ENCODE peak calls at places on chromosomes 4 and X, in six cellular contexts. One of them, this sample, is unnamed.

GRCh38 chrX:19787305-19787704 is 100.1 kb downstream of the SH3KBP1 start:
- DNase-seq in trophoblast cell: no peak
- DNase-seq in neuronal stem cell: no peak
- DNase-seq in H9: no peak
- DNase-seq in mesenchymal stem cell: no peak
- DNase-seq in H1: no peak
- DNase-seq in this sample: no peak

GRCh38 chrX:115392871-115393270 is 103.4 kb downstream of the LUZP4 start:
- DNase-seq in mesenchymal stem cell: no peak
- DNase-seq in H9: no peak
- DNase-seq in H1: no peak
- DNase-seq in neuronal stem cell: no peak
- DNase-seq in trophoblast cell: no peak
- DNase-seq in this sample: no peak

GRCh38 chr4:49058306-49058705 is 72.2 kb downstream of the CWH43 start:
- DNase-seq in mesenchymal stem cell: no peak
- DNase-seq in trophoblast cell: no peak
- DNase-seq in H1: no peak
- DNase-seq in H9: no peak
- DNase-seq in neuronal stem cell: no peak
- DNase-seq in this sample: no peak

GRCh38 chr4:103757631-103758030 is 37.8 kb upstream of the TACR3 start:
- DNase-seq in mesenchymal stem cell: no peak
- DNase-seq in H1: no peak
- DNase-seq in neuronal stem cell: no peak
- DNase-seq in H9: no peak
- DNase-seq in trophoblast cell: no peak
- DNase-seq in this sample: no peak

GRCh38 chrX:140815868-140816267 is 106.3 kb downstream of the LINC00632 start:
- DNase-seq in H9: no peak
- DNase-seq in mesenchymal stem cell: no peak
- DNase-seq in neuronal stem cell: no peak
- DNase-seq in H1: no peak
- DNase-seq in trophoblast cell: no peak
- DNase-seq in this sample: peak; percentile 10

GRCh38 chr4:139808381-139809206 is 143.0 kb downstream of the MGST2 start:
- DNase-seq in H1: no peak
- DNase-seq in neuronal stem cell: peak; percentile 61
- DNase-seq in H9: no peak
- DNase-seq in mesenchymal stem cell: peak; percentile 37
- DNase-seq in trophoblast cell: no peak
- DNase-seq in this sample: peak; percentile 17

GRCh38 chr4:110869862-110870577 is 247.1 kb upstream of the PITX2 start:
- DNase-seq in neuronal stem cell: no peak
- DNase-seq in trophoblast cell: no peak
- DNase-seq in H9: no peak
- DNase-seq in H1: no peak
- DNase-seq in mesenchymal stem cell: no peak
- DNase-seq in this sample: peak; percentile 25

GRCh38 chr4:31741321-31741720 is 1021.2 kb downstream of the PCDH7 start:
- DNase-seq in H1: no peak
- DNase-seq in mesenchymal stem cell: peak; percentile 24
- DNase-seq in neuronal stem cell: no peak
- DNase-seq in H9: no peak
- DNase-seq in trophoblast cell: no peak
- DNase-seq in this sample: no peak

GRCh38 chrX:37745354-37745753 is 34.5 kb upstream of the CYBB start:
- DNase-seq in H1: peak; percentile 58
- DNase-seq in mesenchymal stem cell: peak; percentile 55
- DNase-seq in H9: peak; percentile 57
- DNase-seq in neuronal stem cell: peak; percentile 23
- DNase-seq in trophoblast cell: peak; percentile 54
- DNase-seq in this sample: peak; percentile 61

GRCh38 chr4:38129452-38129830 is 169.2 kb downstream of the PTTG2 start:
- DNase-seq in mesenchymal stem cell: peak; percentile 63
- DNase-seq in H1: no peak
- DNase-seq in trophoblast cell: no peak
- DNase-seq in H9: no peak
- DNase-seq in neuronal stem cell: no peak
- DNase-seq in this sample: no peak

GRCh38 chr4:13312264-13312663 is 171.9 kb downstream of the RAB28 start:
- DNase-seq in trophoblast cell: no peak
- DNase-seq in H1: no peak
- DNase-seq in neuronal stem cell: no peak
- DNase-seq in mesenchymal stem cell: no peak
- DNase-seq in H9: no peak
- DNase-seq in this sample: no peak

GRCh38 chrX:49308604-49309269 is 5.3 kb downstream of the GAGE10 start:
- DNase-seq in trophoblast cell: no peak
- DNase-seq in H9: no peak
- DNase-seq in H1: no peak
- DNase-seq in mesenchymal stem cell: peak; percentile 14
- DNase-seq in neuronal stem cell: no peak
- DNase-seq in this sample: no peak

GRCh38 chr4:1763550-1764080 is 29.5 kb upstream of the FGFR3 start:
- DNase-seq in mesenchymal stem cell: peak; percentile 55
- DNase-seq in H9: no peak
- DNase-seq in trophoblast cell: no peak
- DNase-seq in H1: no peak
- DNase-seq in neuronal stem cell: no peak
- DNase-seq in this sample: peak; percentile 22

GRCh38 chr4:137994858-137995257 is 247.3 kb downstream of the SLC7A11 start:
- DNase-seq in mesenchymal stem cell: peak; percentile 6
- DNase-seq in H9: no peak
- DNase-seq in H1: no peak
- DNase-seq in neuronal stem cell: no peak
- DNase-seq in trophoblast cell: no peak
- DNase-seq in this sample: peak; percentile 55

GRCh38 chrX:16172391-16172790 is 5.1 kb downstream of the MAGEB17 start:
- DNase-seq in mesenchymal stem cell: no peak
- DNase-seq in trophoblast cell: no peak
- DNase-seq in H9: peak; percentile 51
- DNase-seq in H1: no peak
- DNase-seq in neuronal stem cell: no peak
- DNase-seq in this sample: no peak

GRCh38 chr4:153206534-153206933 is 2.3 kb downstream of the TRIM2 start:
- DNase-seq in mesenchymal stem cell: no peak
- DNase-seq in trophoblast cell: no peak
- DNase-seq in neuronal stem cell: peak; percentile 49
- DNase-seq in H9: peak; percentile 80
- DNase-seq in H1: peak; percentile 73
- DNase-seq in this sample: no peak

GRCh38 chrX:153646620-153647373 is at the start of gene DUSP9:
- DNase-seq in trophoblast cell: peak; percentile 43
- DNase-seq in neuronal stem cell: no peak
- DNase-seq in H1: no peak
- DNase-seq in H9: peak; percentile 80
- DNase-seq in mesenchymal stem cell: peak; percentile 12
- DNase-seq in this sample: no peak

GRCh38 chr4:177480796-177481195 is 38.6 kb upstream of the AGA start:
- DNase-seq in trophoblast cell: peak; percentile 26
- DNase-seq in H1: no peak
- DNase-seq in H9: no peak
- DNase-seq in neuronal stem cell: no peak
- DNase-seq in mesenchymal stem cell: peak; percentile 76
- DNase-seq in this sample: peak; percentile 93

GRCh38 chr4:77358315-77358928 is 201.4 kb downstream of the CCNG2 start:
- DNase-seq in neuronal stem cell: peak; percentile 40
- DNase-seq in trophoblast cell: peak; percentile 4
- DNase-seq in H9: peak; percentile 38
- DNase-seq in H1: no peak
- DNase-seq in mesenchymal stem cell: peak; percentile 44
- DNase-seq in this sample: peak; percentile 40

GRCh38 chr4:79831119-79831528 is 241.9 kb downstream of the ANTXR2 start:
- DNase-seq in neuronal stem cell: no peak
- DNase-seq in H9: no peak
- DNase-seq in H1: no peak
- DNase-seq in mesenchymal stem cell: no peak
- DNase-seq in trophoblast cell: no peak
- DNase-seq in this sample: no peak

GRCh38 chr4:187789078-187789477 is 206.5 kb upstream of the ZFP42 start:
- DNase-seq in H1: no peak
- DNase-seq in mesenchymal stem cell: no peak
- DNase-seq in neuronal stem cell: no peak
- DNase-seq in H9: no peak
- DNase-seq in trophoblast cell: no peak
- DNase-seq in this sample: no peak

GRCh38 chrX:346034-346813 is 27.6 kb upstream of the GTPBP6 start:
- DNase-seq in H9: no peak
- DNase-seq in trophoblast cell: no peak
- DNase-seq in mesenchymal stem cell: no peak
- DNase-seq in neuronal stem cell: no peak
- DNase-seq in H1: peak; percentile 52
- DNase-seq in this sample: no peak

GRCh38 chr4:19399001-19399400 is 852.7 kb upstream of the SLIT2 start:
- DNase-seq in trophoblast cell: no peak
- DNase-seq in neuronal stem cell: no peak
- DNase-seq in H1: no peak
- DNase-seq in mesenchymal stem cell: peak; percentile 2
- DNase-seq in H9: no peak
- DNase-seq in this sample: peak; percentile 68

GRCh38 chr4:37983951-37984350 is 23.8 kb downstream of the PTTG2 start:
- DNase-seq in trophoblast cell: no peak
- DNase-seq in H9: no peak
- DNase-seq in neuronal stem cell: no peak
- DNase-seq in H1: no peak
- DNase-seq in mesenchymal stem cell: no peak
- DNase-seq in this sample: peak; percentile 31

GRCh38 chr4:40195182-40196177 is 1.4 kb upstream of the RHOH start:
- DNase-seq in trophoblast cell: no peak
- DNase-seq in mesenchymal stem cell: no peak
- DNase-seq in H1: no peak
- DNase-seq in neuronal stem cell: no peak
- DNase-seq in H9: no peak
- DNase-seq in this sample: no peak
- H3K14ac ChIP-seq in trophoblast cell: no peak overlapping the region
- H3K14ac ChIP-seq in mesenchymal stem cell: no peak overlapping the region
- H3K14ac ChIP-seq in H1: no peak overlapping the region
- H3K14ac ChIP-seq in neuronal stem cell: no peak overlapping the region
- H3K14ac ChIP-seq in H9: no peak overlapping the region
- H3K14ac ChIP-seq in this sample: peak overlapping the region; percentile 78

GRCh38 chr4:182019148-182019652 is 224.0 kb upstream of the TENM3 start:
- DNase-seq in H1: no peak
- DNase-seq in neuronal stem cell: no peak
- DNase-seq in H9: no peak
- DNase-seq in trophoblast cell: no peak
- DNase-seq in mesenchymal stem cell: no peak
- DNase-seq in this sample: no peak

GRCh38 chr4:182018691-182019090 is 224.5 kb upstream of the TENM3 start:
- DNase-seq in H9: no peak
- DNase-seq in neuronal stem cell: no peak
- DNase-seq in trophoblast cell: no peak
- DNase-seq in H1: no peak
- DNase-seq in mesenchymal stem cell: no peak
- DNase-seq in this sample: no peak

GRCh38 chr4:182022899-182023298 is 220.3 kb upstream of the TENM3 start:
- DNase-seq in trophoblast cell: no peak
- DNase-seq in neuronal stem cell: no peak
- DNase-seq in mesenchymal stem cell: no peak
- DNase-seq in H1: no peak
- DNase-seq in H9: no peak
- DNase-seq in this sample: peak; percentile 2

DNA sequence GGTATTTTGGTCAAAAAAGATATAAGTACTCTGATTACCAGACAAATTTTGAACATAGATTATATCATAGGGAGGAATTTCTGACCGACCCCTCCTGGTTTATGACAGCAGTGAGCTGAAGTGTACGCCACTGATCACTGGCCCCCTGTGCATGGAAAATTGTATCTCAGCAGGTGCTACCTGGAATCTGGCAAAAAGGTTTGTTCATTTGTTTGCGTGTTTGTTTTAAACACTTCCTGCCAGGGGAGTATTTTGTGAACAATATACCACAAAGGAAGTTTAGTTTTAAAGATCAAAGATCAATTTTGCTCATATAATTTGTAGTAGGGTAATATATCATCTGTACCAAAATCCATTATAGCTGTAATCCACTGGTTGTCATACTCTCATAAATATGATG is 219.7 kb upstream of the TENM3 start:
- DNase-seq in mesenchymal stem cell: no peak
- DNase-seq in H1: no peak
- DNase-seq in neuronal stem cell: no peak
- DNase-seq in H9: no peak
- DNase-seq in trophoblast cell: no peak
- DNase-seq in this sample: no peak
- H3K14ac ChIP-seq in mesenchymal stem cell: no peak overlapping the region
- H3K14ac ChIP-seq in H1: no peak overlapping the region
- H3K14ac ChIP-seq in neuronal stem cell: no peak overlapping the region
- H3K14ac ChIP-seq in H9: no peak overlapping the region
- H3K14ac ChIP-seq in trophoblast cell: no peak overlapping the region
- H3K14ac ChIP-seq in this sample: no peak overlapping the region

GRCh38 chr4:109079731-109080130 is 222.7 kb downstream of the COL25A1 start:
- DNase-seq in mesenchymal stem cell: peak; percentile 88
- DNase-seq in trophoblast cell: no peak
- DNase-seq in neuronal stem cell: no peak
- DNase-seq in H9: no peak
- DNase-seq in H1: no peak
- DNase-seq in this sample: peak; percentile 77
- H3K14ac ChIP-seq in mesenchymal stem cell: no peak overlapping the region
- H3K14ac ChIP-seq in trophoblast cell: no peak overlapping the region
- H3K14ac ChIP-seq in neuronal stem cell: no peak overlapping the region
- H3K14ac ChIP-seq in H9: no peak overlapping the region
- H3K14ac ChIP-seq in H1: no peak overlapping the region
- H3K14ac ChIP-seq in this sample: no peak overlapping the region

GRCh38 chrX:21837056-21837455 is 2.4 kb upstream of the MBTPS2 start:
- DNase-seq in mesenchymal stem cell: no peak
- DNase-seq in H1: no peak
- DNase-seq in trophoblast cell: no peak
- DNase-seq in H9: no peak
- DNase-seq in neuronal stem cell: no peak
- DNase-seq in this sample: no peak

GRCh38 chrX:21843179-21843578 is 3.8 kb downstream of the MBTPS2 start:
- DNase-seq in trophoblast cell: no peak
- DNase-seq in mesenchymal stem cell: no peak
- DNase-seq in H1: no peak
- DNase-seq in H9: no peak
- DNase-seq in neuronal stem cell: no peak
- DNase-seq in this sample: peak; percentile 1

GRCh38 chrX:21838937-21839333 is 482 bp upstream of the MBTPS2 start:
- DNase-seq in mesenchymal stem cell: peak; percentile 40
- DNase-seq in neuronal stem cell: no peak
- DNase-seq in H9: no peak
- DNase-seq in trophoblast cell: no peak
- DNase-seq in H1: no peak
- DNase-seq in this sample: peak; percentile 14

GRCh38 chrX:21839334-21840198 is at the start of gene MBTPS2:
- DNase-seq in H1: peak; percentile 83
- DNase-seq in H9: peak; percentile 79
- DNase-seq in trophoblast cell: peak; percentile 73
- DNase-seq in neuronal stem cell: peak; percentile 82
- DNase-seq in mesenchymal stem cell: peak; percentile 89
- DNase-seq in this sample: peak; percentile 91

DNA sequence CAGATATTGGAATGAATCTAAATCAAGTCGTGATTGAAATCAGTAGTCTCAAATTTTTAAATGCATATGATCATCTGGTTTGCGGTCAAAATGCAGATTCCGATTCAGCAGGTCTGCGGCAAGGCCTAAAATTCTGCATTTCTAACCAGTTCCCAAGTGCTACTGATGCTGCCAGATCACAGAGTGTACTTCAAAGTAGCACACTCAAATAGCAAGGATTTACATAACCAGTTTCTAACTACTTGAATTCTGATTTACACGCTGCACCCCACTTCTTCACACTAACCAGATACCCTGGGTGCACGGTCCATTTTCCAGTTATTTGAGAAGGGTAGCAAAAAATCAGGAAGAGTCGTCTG is 761 bp downstream of the MBTPS2 start:
- DNase-seq in trophoblast cell: no peak
- DNase-seq in H9: no peak
- DNase-seq in H1: no peak
- DNase-seq in neuronal stem cell: no peak
- DNase-seq in mesenchymal stem cell: no peak
- DNase-seq in this sample: peak; percentile 5
- H3K14ac ChIP-seq in trophoblast cell: no peak overlapping the region
- H3K14ac ChIP-seq in H9: no peak overlapping the region
- H3K14ac ChIP-seq in H1: no peak overlapping the region
- H3K14ac ChIP-seq in neuronal stem cell: no peak overlapping the region
- H3K14ac ChIP-seq in mesenchymal stem cell: no peak overlapping the region
- H3K14ac ChIP-seq in this sample: peak overlapping the region; percentile 18